ENCODE peak calls at places on chromosomes 13 and 19, in six cellular contexts. One of them, this sample, is unnamed.

GRCh38 chr13:58343081-58343480 is 711.5 kb downstream of the PCDH17 start:
- DNase-seq in H1: no peak
- DNase-seq in HepG2: no peak
- DNase-seq in K562: no peak
- DNase-seq in GM12878: no peak
- DNase-seq in HL-60: no peak
- DNase-seq in this sample: no peak

GRCh38 chr19:30719189-30719990 is 347.2 kb downstream of the ZNF536 start:
- DNase-seq in H1: no peak
- DNase-seq in HepG2: no peak
- DNase-seq in K562: no peak
- DNase-seq in GM12878: no peak
- DNase-seq in HL-60: no peak
- DNase-seq in this sample: peak; percentile 90

GRCh38 chr19:3480383-3481091 is at the start of gene SMIM24:
- DNase-seq in H1: no peak
- DNase-seq in HepG2: peak; percentile 73
- DNase-seq in K562: peak; percentile 51
- DNase-seq in GM12878: no peak
- DNase-seq in HL-60: no peak
- DNase-seq in this sample: no peak

GRCh38 chr13:98032168-98032567 is 78.7 kb downstream of the IPO5 start:
- DNase-seq in H1: no peak
- DNase-seq in HepG2: no peak
- DNase-seq in K562: no peak
- DNase-seq in GM12878: no peak
- DNase-seq in HL-60: no peak
- DNase-seq in this sample: no peak

GRCh38 chr19:39408392-39409206 is 2.0 kb downstream of the ZFP36 start:
- DNase-seq in H1: no peak
- DNase-seq in HepG2: no peak
- DNase-seq in K562: no peak
- DNase-seq in GM12878: no peak
- DNase-seq in HL-60: no peak
- DNase-seq in this sample: no peak

GRCh38 chr19:48552406-48553322 is 692 bp downstream of the SULT2B1 start:
- DNase-seq in H1: no peak
- DNase-seq in HepG2: no peak
- DNase-seq in K562: no peak
- DNase-seq in GM12878: no peak
- DNase-seq in HL-60: no peak
- DNase-seq in this sample: no peak

GRCh38 chr19:7605490-7606222 is 10.0 kb downstream of the CAMSAP3 start:
- DNase-seq in H1: peak; percentile 65
- DNase-seq in HepG2: peak; percentile 57
- DNase-seq in K562: peak; percentile 95
- DNase-seq in GM12878: peak; percentile 9
- DNase-seq in HL-60: peak; percentile 43
- DNase-seq in this sample: peak; percentile 78

GRCh38 chr13:99265823-99266426 is 7.7 kb upstream of the GPR18 start:
- DNase-seq in H1: no peak
- DNase-seq in HepG2: peak; percentile 46
- DNase-seq in K562: peak; percentile 30
- DNase-seq in GM12878: no peak
- DNase-seq in HL-60: no peak
- DNase-seq in this sample: peak; percentile 44

GRCh38 chr13:60654405-60654804 is 257.4 kb downstream of the TDRD3 start:
- DNase-seq in H1: no peak
- DNase-seq in HepG2: peak; percentile 16
- DNase-seq in K562: no peak
- DNase-seq in GM12878: no peak
- DNase-seq in HL-60: no peak
- DNase-seq in this sample: no peak

GRCh38 chr13:46195017-46195416 is 13.0 kb upstream of the LCP1 start:
- DNase-seq in H1: no peak
- DNase-seq in HepG2: no peak
- DNase-seq in K562: no peak
- DNase-seq in GM12878: no peak
- DNase-seq in HL-60: no peak
- DNase-seq in this sample: no peak

GRCh38 chr19:46860846-46861690 is at the start of gene ARHGAP35:
- DNase-seq in H1: no peak
- DNase-seq in HepG2: no peak
- DNase-seq in K562: peak; percentile 85
- DNase-seq in GM12878: no peak
- DNase-seq in HL-60: no peak
- DNase-seq in this sample: peak; percentile 92

GRCh38 chr13:24270639-24271131 is 38.7 kb upstream of the C1QTNF9 start:
- DNase-seq in H1: no peak
- DNase-seq in HepG2: peak; percentile 47
- DNase-seq in K562: no peak
- DNase-seq in GM12878: peak; percentile 38
- DNase-seq in HL-60: no peak
- DNase-seq in this sample: peak; percentile 70
- TF ChIP-seq GABPA in H1: no peak
- TF ChIP-seq GABPA in HepG2: no peak
- TF ChIP-seq GABPA in K562: no peak
- TF ChIP-seq GABPA in GM12878: no peak
- TF ChIP-seq GABPA in HL-60: no peak
- TF ChIP-seq GABPA in this sample: no peak

GRCh38 chr13:79628463-79628862 is 147.5 kb downstream of the NDFIP2 start:
- DNase-seq in H1: no peak
- DNase-seq in HepG2: no peak
- DNase-seq in K562: no peak
- DNase-seq in GM12878: no peak
- DNase-seq in HL-60: no peak
- DNase-seq in this sample: peak; percentile 24

GRCh38 chr13:79625517-79625916 is 144.6 kb downstream of the NDFIP2 start:
- DNase-seq in H1: no peak
- DNase-seq in HepG2: no peak
- DNase-seq in K562: no peak
- DNase-seq in GM12878: no peak
- DNase-seq in HL-60: no peak
- DNase-seq in this sample: no peak

GRCh38 chr13:79637086-79637763 is 156.3 kb downstream of the NDFIP2 start:
- DNase-seq in H1: no peak
- DNase-seq in HepG2: no peak
- DNase-seq in K562: no peak
- DNase-seq in GM12878: no peak
- DNase-seq in HL-60: no peak
- DNase-seq in this sample: no peak

GRCh38 chr13:79626924-79627323 is 146.0 kb downstream of the NDFIP2 start:
- DNase-seq in H1: no peak
- DNase-seq in HepG2: no peak
- DNase-seq in K562: no peak
- DNase-seq in GM12878: no peak
- DNase-seq in HL-60: no peak
- DNase-seq in this sample: no peak

GRCh38 chr13:79631260-79631659 is 150.3 kb downstream of the NDFIP2 start:
- DNase-seq in H1: no peak
- DNase-seq in HepG2: no peak
- DNase-seq in K562: no peak
- DNase-seq in GM12878: no peak
- DNase-seq in HL-60: no peak
- DNase-seq in this sample: no peak
- TF ChIP-seq GABPA in H1: no peak
- TF ChIP-seq GABPA in HepG2: no peak
- TF ChIP-seq GABPA in K562: no peak
- TF ChIP-seq GABPA in GM12878: no peak
- TF ChIP-seq GABPA in HL-60: no peak
- TF ChIP-seq GABPA in this sample: no peak

GRCh38 chr19:15934332-15935078 is at the start of gene CYP4F11:
- DNase-seq in H1: no peak
- DNase-seq in HepG2: peak; percentile 87
- DNase-seq in K562: no peak
- DNase-seq in GM12878: no peak
- DNase-seq in HL-60: no peak
- DNase-seq in this sample: no peak
- TF ChIP-seq GABPA in H1: no peak
- TF ChIP-seq GABPA in HepG2: no peak
- TF ChIP-seq GABPA in K562: no peak
- TF ChIP-seq GABPA in GM12878: no peak
- TF ChIP-seq GABPA in HL-60: no peak
- TF ChIP-seq GABPA in this sample: no peak

GRCh38 chr13:50274181-50274580 is 258.9 kb downstream of the KCNRG start:
- DNase-seq in H1: no peak
- DNase-seq in HepG2: no peak
- DNase-seq in K562: no peak
- DNase-seq in GM12878: no peak
- DNase-seq in HL-60: no peak
- DNase-seq in this sample: no peak

GRCh38 chr13:50275392-50276063 is 260.3 kb downstream of the KCNRG start:
- DNase-seq in H1: no peak
- DNase-seq in HepG2: peak; percentile 54
- DNase-seq in K562: no peak
- DNase-seq in GM12878: no peak
- DNase-seq in HL-60: no peak
- DNase-seq in this sample: no peak

GRCh38 chr13:50277906-50278305 is 262.7 kb downstream of the KCNRG start:
- DNase-seq in H1: no peak
- DNase-seq in HepG2: no peak
- DNase-seq in K562: no peak
- DNase-seq in GM12878: no peak
- DNase-seq in HL-60: no peak
- DNase-seq in this sample: no peak

GRCh38 chr13:50276550-50276949 is 261.3 kb downstream of the KCNRG start:
- DNase-seq in H1: no peak
- DNase-seq in HepG2: no peak
- DNase-seq in K562: no peak
- DNase-seq in GM12878: no peak
- DNase-seq in HL-60: no peak
- DNase-seq in this sample: no peak

GRCh38 chr13:50277127-50277526 is 261.9 kb downstream of the KCNRG start:
- DNase-seq in H1: no peak
- DNase-seq in HepG2: no peak
- DNase-seq in K562: no peak
- DNase-seq in GM12878: no peak
- DNase-seq in HL-60: no peak
- DNase-seq in this sample: no peak
- TF ChIP-seq GABPA in H1: no peak
- TF ChIP-seq GABPA in HepG2: no peak
- TF ChIP-seq GABPA in K562: no peak
- TF ChIP-seq GABPA in GM12878: no peak
- TF ChIP-seq GABPA in HL-60: no peak
- TF ChIP-seq GABPA in this sample: no peak

This sample was measured in SK-N-SH.